ENCODE peak calls at places on chromosomes 1 and 21, in six cellular contexts. C is GM12878, T is HepG2, H is K562, N is SK-N-SH, D is HCT116. I is an unnamed sample.

GRCh38 chr1:11729498-11730428 is 6.2 kb upstream of the AGTRAP start:
- DNase-seq in N (no peak), T (peak), D (no peak), C (no peak), H (peak), I (no peak)

GRCh38 chr1:81800741-81801031 is at the start of gene ADGRL2:
- DNase-seq in C (no peak), H (no peak), T (no peak), N (peak), D (no peak), I (no peak)

GRCh38 chr1:116565222-116565621 is 5.6 kb downstream of the CD58 start:
- DNase-seq in H (no peak), C (no peak), N (no peak), D (no peak), T (no peak), I (no peak)

GRCh38 chr1:10909697-10910489 is 102.6 kb upstream of the TARDBP start:
- DNase-seq in C (no peak), H (peak), D (no peak), N (peak), T (peak), I (no peak)

GRCh38 chr1:64268653-64269557 is 65.5 kb downstream of the UBE2U start:
- DNase-seq in H (peak), N (peak), C (peak), T (peak), D (peak), I (peak)

GRCh38 chr1:117747605-117748004 is 141.8 kb downstream of the TENT5C start:
- DNase-seq in D (no peak), N (no peak), T (no peak), C (no peak), H (no peak), I (no peak)

GRCh38 chr1:205802060-205802459 is 10.9 kb downstream of the SLC41A1 start:
- DNase-seq in C (no peak), H (peak), T (no peak), N (no peak), D (no peak), I (no peak)

GRCh38 chr1:26555550-26555981 is 26.0 kb downstream of the RPS6KA1 start:
- DNase-seq in T (peak), H (peak), N (no peak), C (no peak), D (no peak), I (no peak)

GRCh38 chr1:3536395-3536794 is 74.9 kb downstream of the MEGF6 start:
- DNase-seq in T (no peak), H (no peak), C (no peak), D (no peak), N (no peak), I (no peak)

GRCh38 chr1:167052389-167052788 is 37.8 kb downstream of the GPA33 start:
- DNase-seq in C (no peak), N (peak), H (peak), D (peak), T (peak), I (no peak)

GRCh38 chr1:234219711-234220110 is 153.5 kb upstream of the COA6 start:
- DNase-seq in C (no peak), N (no peak), H (no peak), D (no peak), T (no peak), I (no peak)
- TF ChIP-seq SIN3A in C (no peak), N (no peak), H (no peak), D (no peak), T (no peak), I (no peak)

GRCh38 chr1:153617677-153618076 is 1.6 kb upstream of the S100A14 start:
- DNase-seq in D (peak), C (no peak), N (peak), T (no peak), H (peak), I (no peak)
- TF ChIP-seq CTCF in D (peak), C (peak), N (peak), T (no peak), H (peak), I (peak)

GRCh38 chr21:35796834-35797233 is 263.5 kb downstream of the SETD4 start:
- DNase-seq in H (no peak), D (no peak), N (no peak), T (no peak), C (no peak), I (no peak)
- TF ChIP-seq REST in H (no peak), D (no peak), N (no peak), T (no peak), C (no peak), I (no peak)

GRCh38 chr1:200887036-200887435 is 7.7 kb upstream of the INAVA start:
- DNase-seq in H (no peak), C (no peak), D (no peak), T (no peak), N (no peak), I (no peak)
- TF ChIP-seq SIN3A in H (no peak), C (no peak), D (no peak), T (no peak), N (no peak), I (no peak)

GRCh38 chr1:53125623-53126360 is 16.6 kb downstream of the SLC1A7 start:
- DNase-seq in D (no peak), H (no peak), T (no peak), N (no peak), C (no peak), I (no peak)
- TF ChIP-seq CTCF in D (no peak), H (peak), T (peak), N (no peak), C (no peak), I (no peak)

GRCh38 chr1:197683895-197684553 is 91.3 kb downstream of the DENND1B start:
- DNase-seq in N (peak), T (no peak), D (no peak), C (no peak), H (no peak), I (no peak)
- TF ChIP-seq REST in N (no peak), T (no peak), D (no peak), C (no peak), H (no peak), I (no peak)

GRCh38 chr1:182614796-182615451 is 10.7 kb upstream of the RGS16 start:
- DNase-seq in D (no peak), H (peak), C (no peak), N (peak), T (no peak), I (no peak)
- TF ChIP-seq SIN3A in D (no peak), H (no peak), C (no peak), N (no peak), T (no peak), I (no peak)

GRCh38 chr1:231727171-231727570 is 100.6 kb downstream of the DISC1 start:
- DNase-seq in C (no peak), H (no peak), D (no peak), N (peak), T (no peak), I (no peak)

GRCh38 chr1:231723146-231723545 is 96.6 kb downstream of the DISC1 start:
- DNase-seq in T (no peak), C (no peak), N (no peak), H (no peak), D (no peak), I (no peak)

GRCh38 chr1:231720652-231721325 is 94.2 kb downstream of the DISC1 start:
- DNase-seq in H (no peak), N (no peak), D (no peak), C (no peak), T (no peak), I (no peak)

GRCh38 chr1:231724041-231724440 is 97.5 kb downstream of the DISC1 start:
- DNase-seq in H (no peak), C (no peak), N (no peak), D (no peak), T (no peak), I (no peak)

GRCh38 chr1:231724876-231725647 is 98.5 kb downstream of the DISC1 start:
- DNase-seq in N (peak), T (peak), D (peak), C (no peak), H (peak), I (peak)
- TF ChIP-seq CTCF in N (peak), T (peak), D (peak), C (peak), H (peak), I (peak)

DNA sequence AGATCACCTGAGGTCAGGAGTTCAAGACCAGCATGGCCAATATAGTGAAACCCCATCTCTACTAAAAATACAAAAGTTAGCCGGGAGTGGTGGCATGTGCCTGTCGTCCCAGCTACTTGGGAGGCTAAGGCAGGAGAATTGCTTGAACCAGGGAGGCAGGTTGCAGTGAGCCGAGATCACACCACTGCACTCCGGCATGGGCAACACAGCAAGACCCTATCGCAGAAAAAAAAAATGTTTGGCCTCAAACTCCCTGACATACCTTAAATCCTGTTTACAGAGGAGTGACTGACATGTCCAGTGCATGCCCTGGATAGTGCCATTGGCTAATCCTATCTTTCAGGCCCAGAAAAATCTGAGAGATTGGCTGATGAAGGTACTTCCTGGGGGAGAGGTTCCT is 11.8 kb downstream of the DCLRE1B start:
- DNase-seq in T (no peak), H (no peak), N (no peak), C (no peak), D (no peak), I (no peak)
- TF ChIP-seq REST in T (no peak), H (no peak), N (no peak), C (no peak), D (no peak), I (no peak)